ENCODE peak calls at places on chromosome 2, in nine cellular contexts. One of them, this sample, is unnamed.

GRCh38 chr2:213089438-213089837 is 62.0 kb downstream of the IKZF2 start:
- DNase-seq in fibroblast of the aortic adventitia: peak
- DNase-seq in cardiac muscle cell: no peak
- DNase-seq in tibial nerve: no peak
- DNase-seq in tibial artery: no peak
- DNase-seq in HepG2: no peak
- DNase-seq in AG04450: no peak
- DNase-seq in spleen: no peak
- DNase-seq in AG04449: no peak
- DNase-seq in this sample: peak

GRCh38 chr2:191691016-191691725 is 13.2 kb downstream of the NABP1 start:
- DNase-seq in AG04450: peak
- DNase-seq in tibial artery: no peak
- DNase-seq in cardiac muscle cell: peak
- DNase-seq in spleen: no peak
- DNase-seq in AG04449: peak
- DNase-seq in HepG2: peak
- DNase-seq in tibial nerve: no peak
- DNase-seq in fibroblast of the aortic adventitia: peak
- DNase-seq in this sample: peak

GRCh38 chr2:75406138-75406537 is 154.6 kb downstream of the EVA1A start:
- DNase-seq in HepG2: no peak
- DNase-seq in fibroblast of the aortic adventitia: no peak
- DNase-seq in AG04450: no peak
- DNase-seq in AG04449: no peak
- DNase-seq in cardiac muscle cell: peak
- DNase-seq in tibial nerve: no peak
- DNase-seq in tibial artery: no peak
- DNase-seq in spleen: no peak
- DNase-seq in this sample: no peak

GRCh38 chr2:229832499-229832898 is 89.3 kb downstream of the TRIP12 start:
- DNase-seq in cardiac muscle cell: no peak
- DNase-seq in AG04450: no peak
- DNase-seq in AG04449: no peak
- DNase-seq in HepG2: no peak
- DNase-seq in tibial nerve: no peak
- DNase-seq in tibial artery: no peak
- DNase-seq in spleen: no peak
- DNase-seq in fibroblast of the aortic adventitia: no peak
- DNase-seq in this sample: no peak

GRCh38 chr2:145687445-145688104 is 1167.7 kb upstream of the ZEB2 start:
- DNase-seq in tibial nerve: no peak
- DNase-seq in AG04449: no peak
- DNase-seq in cardiac muscle cell: no peak
- DNase-seq in AG04450: no peak
- DNase-seq in HepG2: no peak
- DNase-seq in fibroblast of the aortic adventitia: peak
- DNase-seq in tibial artery: no peak
- DNase-seq in spleen: no peak
- DNase-seq in this sample: no peak

GRCh38 chr2:21438949-21439348 is 315.2 kb downstream of the TDRD15 start:
- DNase-seq in cardiac muscle cell: no peak
- DNase-seq in fibroblast of the aortic adventitia: no peak
- DNase-seq in HepG2: no peak
- DNase-seq in tibial artery: no peak
- DNase-seq in AG04450: peak
- DNase-seq in AG04449: no peak
- DNase-seq in tibial nerve: no peak
- DNase-seq in spleen: no peak
- DNase-seq in this sample: peak

GRCh38 chr2:134917958-134918517 is 584 bp upstream of the CCNT2 start:
- DNase-seq in HepG2: no peak
- DNase-seq in tibial artery: no peak
- DNase-seq in cardiac muscle cell: no peak
- DNase-seq in AG04450: no peak
- DNase-seq in tibial nerve: peak
- DNase-seq in spleen: peak
- DNase-seq in AG04449: peak
- DNase-seq in fibroblast of the aortic adventitia: no peak
- DNase-seq in this sample: no peak

GRCh38 chr2:85584857-85585780 is 888 bp downstream of the VAMP5 start:
- DNase-seq in cardiac muscle cell: no peak
- DNase-seq in HepG2: peak
- DNase-seq in tibial artery: no peak
- DNase-seq in AG04450: no peak
- DNase-seq in fibroblast of the aortic adventitia: peak
- DNase-seq in tibial nerve: no peak
- DNase-seq in AG04449: no peak
- DNase-seq in spleen: no peak
- DNase-seq in this sample: peak

GRCh38 chr2:41038408-41038807 is 586.5 kb upstream of the SLC8A1 start:
- DNase-seq in AG04449: peak
- DNase-seq in AG04450: no peak
- DNase-seq in fibroblast of the aortic adventitia: peak
- DNase-seq in tibial nerve: no peak
- DNase-seq in spleen: no peak
- DNase-seq in cardiac muscle cell: no peak
- DNase-seq in tibial artery: no peak
- DNase-seq in HepG2: no peak
- DNase-seq in this sample: peak

GRCh38 chr2:16329421-16329820 is 336.2 kb downstream of the CYRIA start:
- DNase-seq in HepG2: no peak
- DNase-seq in AG04449: no peak
- DNase-seq in tibial artery: no peak
- DNase-seq in spleen: no peak
- DNase-seq in cardiac muscle cell: no peak
- DNase-seq in tibial nerve: no peak
- DNase-seq in AG04450: no peak
- DNase-seq in fibroblast of the aortic adventitia: no peak
- DNase-seq in this sample: no peak
- H3K4me3 ChIP-seq in HepG2: no peak
- H3K4me3 ChIP-seq in AG04449: no peak
- H3K4me3 ChIP-seq in tibial artery: no peak
- H3K4me3 ChIP-seq in spleen: no peak
- H3K4me3 ChIP-seq in cardiac muscle cell: no peak
- H3K4me3 ChIP-seq in tibial nerve: no peak
- H3K4me3 ChIP-seq in AG04450: no peak
- H3K4me3 ChIP-seq in fibroblast of the aortic adventitia: no peak
- H3K4me3 ChIP-seq in this sample: no peak

DNA sequence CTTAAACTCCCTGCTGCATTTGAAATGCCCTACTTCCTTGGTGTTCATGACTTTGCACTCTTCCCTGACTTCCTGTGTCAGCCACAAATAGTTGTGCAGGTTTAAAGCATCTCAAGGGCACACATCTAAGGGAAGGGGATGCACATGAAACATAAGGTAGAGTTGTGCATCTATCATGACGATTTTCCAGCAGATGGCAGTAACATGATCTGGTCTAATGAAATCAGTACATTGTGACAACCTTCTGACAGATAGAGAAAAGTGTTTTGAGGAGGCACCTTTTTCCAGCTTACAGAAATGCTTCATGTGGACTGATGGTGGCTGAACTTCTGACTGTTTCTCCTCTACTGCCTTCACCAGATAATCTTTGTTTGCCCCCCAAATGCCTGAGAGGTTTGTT is 238.9 kb downstream of the XIRP2 start:
- DNase-seq in AG04449: no peak
- DNase-seq in tibial nerve: no peak
- DNase-seq in HepG2: peak
- DNase-seq in cardiac muscle cell: no peak
- DNase-seq in AG04450: no peak
- DNase-seq in fibroblast of the aortic adventitia: peak
- DNase-seq in spleen: no peak
- DNase-seq in tibial artery: no peak
- DNase-seq in this sample: peak
- TF ChIP-seq CTCF in AG04449: peak
- TF ChIP-seq CTCF in tibial nerve: no peak
- TF ChIP-seq CTCF in HepG2: peak
- TF ChIP-seq CTCF in cardiac muscle cell: peak
- TF ChIP-seq CTCF in AG04450: peak
- TF ChIP-seq CTCF in fibroblast of the aortic adventitia: peak
- TF ChIP-seq CTCF in spleen: no peak
- TF ChIP-seq CTCF in tibial artery: peak
- TF ChIP-seq CTCF in this sample: peak

GRCh38 chr2:9753276-9753600 is 90.0 kb upstream of the TAF1B start:
- DNase-seq in spleen: no peak
- DNase-seq in tibial artery: no peak
- DNase-seq in cardiac muscle cell: no peak
- DNase-seq in tibial nerve: no peak
- DNase-seq in fibroblast of the aortic adventitia: peak
- DNase-seq in AG04450: peak
- DNase-seq in AG04449: peak
- DNase-seq in HepG2: no peak
- DNase-seq in this sample: peak
- H3K4me3 ChIP-seq in spleen: peak
- H3K4me3 ChIP-seq in tibial artery: no peak
- H3K4me3 ChIP-seq in cardiac muscle cell: no peak
- H3K4me3 ChIP-seq in tibial nerve: no peak
- H3K4me3 ChIP-seq in fibroblast of the aortic adventitia: peak
- H3K4me3 ChIP-seq in AG04450: peak
- H3K4me3 ChIP-seq in AG04449: peak
- H3K4me3 ChIP-seq in HepG2: no peak
- H3K4me3 ChIP-seq in this sample: no peak

GRCh38 chr2:163884416-163884815 is 148.6 kb upstream of the FIGN start:
- DNase-seq in tibial nerve: no peak
- DNase-seq in AG04449: no peak
- DNase-seq in fibroblast of the aortic adventitia: no peak
- DNase-seq in HepG2: no peak
- DNase-seq in tibial artery: no peak
- DNase-seq in cardiac muscle cell: no peak
- DNase-seq in AG04450: no peak
- DNase-seq in spleen: no peak
- DNase-seq in this sample: no peak

GRCh38 chr2:163877316-163877715 is 141.5 kb upstream of the FIGN start:
- DNase-seq in fibroblast of the aortic adventitia: peak
- DNase-seq in AG04449: peak
- DNase-seq in tibial nerve: no peak
- DNase-seq in spleen: no peak
- DNase-seq in HepG2: no peak
- DNase-seq in AG04450: no peak
- DNase-seq in tibial artery: no peak
- DNase-seq in cardiac muscle cell: peak
- DNase-seq in this sample: peak

DNA sequence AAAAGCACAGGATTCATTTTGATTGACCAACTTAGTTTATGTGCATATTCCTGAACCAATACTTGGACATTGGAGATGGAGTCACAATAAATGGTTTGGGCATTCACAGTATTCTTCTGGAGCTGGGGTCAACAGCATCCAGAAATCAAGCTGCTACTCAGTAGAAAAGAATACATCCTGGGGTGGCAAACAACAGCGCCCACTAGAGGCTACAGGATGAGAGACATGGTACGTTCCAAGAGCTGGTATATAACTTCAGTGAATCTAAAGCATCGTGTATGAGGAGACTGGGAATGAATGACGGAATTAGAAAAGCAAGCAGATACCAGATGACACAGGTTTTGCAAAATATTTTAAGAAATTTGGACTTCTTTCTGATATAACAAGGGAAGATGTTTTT is 142.9 kb upstream of the FIGN start:
- DNase-seq in tibial artery: no peak
- DNase-seq in AG04450: peak
- DNase-seq in cardiac muscle cell: peak
- DNase-seq in tibial nerve: no peak
- DNase-seq in HepG2: peak
- DNase-seq in AG04449: no peak
- DNase-seq in fibroblast of the aortic adventitia: peak
- DNase-seq in spleen: no peak
- DNase-seq in this sample: peak
- TF ChIP-seq CTCF in tibial artery: peak
- TF ChIP-seq CTCF in AG04450: peak
- TF ChIP-seq CTCF in cardiac muscle cell: peak
- TF ChIP-seq CTCF in tibial nerve: no peak
- TF ChIP-seq CTCF in HepG2: peak
- TF ChIP-seq CTCF in AG04449: peak
- TF ChIP-seq CTCF in fibroblast of the aortic adventitia: peak
- TF ChIP-seq CTCF in spleen: no peak
- TF ChIP-seq CTCF in this sample: peak

DNA sequence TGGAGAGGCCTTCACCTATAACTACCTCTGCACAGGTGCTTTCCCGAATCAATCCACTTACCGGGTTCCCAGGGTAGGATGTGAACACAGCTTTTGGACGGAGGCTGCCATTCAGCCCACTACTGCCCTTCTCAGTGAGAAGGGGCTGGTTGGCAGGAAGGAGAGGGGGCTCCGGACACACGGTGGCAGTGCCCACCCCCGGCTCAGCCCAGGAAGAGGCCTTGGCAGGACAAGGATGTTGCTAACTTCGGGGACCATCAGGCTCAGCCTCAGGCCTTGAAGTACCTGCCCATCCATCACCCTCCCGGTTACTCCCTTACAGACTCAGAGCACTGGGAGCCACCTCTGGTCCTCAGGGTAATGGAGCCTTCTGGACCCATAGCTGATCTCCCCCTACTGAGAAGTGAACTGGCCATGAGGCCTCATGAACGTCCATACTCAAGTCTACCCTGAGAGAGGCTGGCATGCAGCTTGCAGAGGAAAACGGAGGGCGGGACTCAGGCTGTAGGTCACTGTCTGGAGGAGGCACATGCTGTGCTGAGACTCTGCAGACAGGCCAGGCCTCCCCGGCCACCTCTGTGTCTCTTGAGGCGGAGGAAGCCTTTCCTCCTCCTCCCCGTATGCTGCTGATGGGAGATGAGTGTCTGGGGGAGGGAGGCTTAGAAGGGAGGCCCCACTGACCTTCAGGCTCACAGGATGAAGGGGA is 191.0 kb downstream of the TWIST2 start:
- DNase-seq in cardiac muscle cell: no peak
- DNase-seq in tibial nerve: no peak
- DNase-seq in spleen: peak
- DNase-seq in AG04450: no peak
- DNase-seq in AG04449: no peak
- DNase-seq in tibial artery: peak
- DNase-seq in HepG2: no peak
- DNase-seq in fibroblast of the aortic adventitia: no peak
- DNase-seq in this sample: no peak
- H3K4me3 ChIP-seq in cardiac muscle cell: no peak
- H3K4me3 ChIP-seq in tibial nerve: no peak
- H3K4me3 ChIP-seq in spleen: no peak
- H3K4me3 ChIP-seq in AG04450: no peak
- H3K4me3 ChIP-seq in AG04449: no peak
- H3K4me3 ChIP-seq in tibial artery: no peak
- H3K4me3 ChIP-seq in HepG2: no peak
- H3K4me3 ChIP-seq in fibroblast of the aortic adventitia: no peak
- H3K4me3 ChIP-seq in this sample: no peak

GRCh38 chr2:31674446-31674845 is 93.7 kb upstream of the SRD5A2 start:
- DNase-seq in tibial nerve: no peak
- DNase-seq in AG04449: no peak
- DNase-seq in AG04450: no peak
- DNase-seq in cardiac muscle cell: no peak
- DNase-seq in spleen: no peak
- DNase-seq in tibial artery: no peak
- DNase-seq in fibroblast of the aortic adventitia: no peak
- DNase-seq in HepG2: no peak
- DNase-seq in this sample: no peak

DNA sequence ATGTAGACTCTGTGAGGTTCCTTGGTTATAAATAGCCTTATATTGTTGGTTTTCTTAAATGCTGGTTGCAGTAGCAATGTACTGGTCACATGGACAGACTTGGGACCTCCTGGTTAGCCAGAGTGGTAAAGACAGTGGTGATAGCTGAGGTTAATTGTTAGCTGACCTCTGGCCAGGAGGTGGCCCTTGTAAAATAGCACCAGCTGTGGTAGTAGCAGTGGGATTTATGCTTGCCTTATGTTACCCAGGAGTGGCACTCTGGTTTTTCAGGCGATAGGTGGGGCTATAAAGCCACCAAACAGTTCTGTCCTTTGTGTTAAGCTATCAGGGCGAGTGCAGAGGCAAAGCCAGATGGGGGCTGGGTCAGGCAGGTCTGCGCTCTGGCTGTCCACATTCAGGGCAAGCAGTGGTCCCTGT is 94.8 kb upstream of the SRD5A2 start:
- DNase-seq in fibroblast of the aortic adventitia: no peak
- DNase-seq in HepG2: peak
- DNase-seq in AG04449: no peak
- DNase-seq in AG04450: no peak
- DNase-seq in tibial nerve: no peak
- DNase-seq in tibial artery: no peak
- DNase-seq in spleen: no peak
- DNase-seq in cardiac muscle cell: peak
- DNase-seq in this sample: no peak
- TF ChIP-seq CTCF in fibroblast of the aortic adventitia: no peak
- TF ChIP-seq CTCF in HepG2: peak
- TF ChIP-seq CTCF in AG04449: no peak
- TF ChIP-seq CTCF in AG04450: no peak
- TF ChIP-seq CTCF in tibial nerve: no peak
- TF ChIP-seq CTCF in tibial artery: no peak
- TF ChIP-seq CTCF in spleen: no peak
- TF ChIP-seq CTCF in cardiac muscle cell: no peak
- TF ChIP-seq CTCF in this sample: no peak